ENCODE peak calls at places on chromosomes 11 and 22, in seven cellular contexts. E is WTC11, A is heart right ventricle, S is ascending aorta, K is stomach, J is astrocyte of the spinal cord, L is OCI-LY7. N is an unnamed sample.

GRCh38 chr22:43925433-43926348 is 2.1 kb downstream of the PNPLA3 start:
- DNase-seq in E (peak; percentile 30), A (no peak), S (no peak), K (no peak), J (no peak), L (no peak), N (no peak)

GRCh38 chr11:36469063-36469462 is 41.0 kb downstream of the TRAF6 start:
- DNase-seq in E (peak; percentile 92), A (no peak), S (no peak), K (no peak), J (peak; percentile 44), L (no peak), N (no peak)

GRCh38 chr11:102462610-102463009 is 10.0 kb upstream of the TMEM123 start:
- DNase-seq in E (no peak), A (no peak), S (no peak), K (no peak), J (no peak), L (no peak), N (no peak)

GRCh38 chr22:22710719-22711531 is 66.5 kb downstream of the GGTLC2 start:
- DNase-seq in E (peak; percentile 83), A (peak; percentile 38), S (peak; percentile 65), K (peak; percentile 74), J (no peak), L (peak; percentile 69), N (peak; percentile 85)

GRCh38 chr11:2531277-2531986 is 86.6 kb downstream of the KCNQ1 start:
- DNase-seq in E (peak; percentile 88), A (peak; percentile 74), S (peak; percentile 52), K (peak; percentile 84), J (peak; percentile 41), L (peak; percentile 55), N (peak; percentile 88)

GRCh38 chr22:47878460-47878859 is 1116.0 kb downstream of the TBC1D22A start:
- DNase-seq in E (no peak), A (no peak), S (no peak), K (no peak), J (no peak), L (no peak), N (no peak)

GRCh38 chr22:22682807-22683667 is 38.6 kb downstream of the GGTLC2 start:
- DNase-seq in E (no peak), A (no peak), S (no peak), K (no peak), J (peak; percentile 29), L (no peak), N (no peak)

GRCh38 chr22:49823289-49824045 is 4.2 kb downstream of the BRD1 start:
- DNase-seq in E (no peak), A (no peak), S (no peak), K (no peak), J (no peak), L (no peak), N (no peak)

GRCh38 chr22:43375951-43376455 is 32.8 kb upstream of the SCUBE1 start:
- DNase-seq in E (no peak), A (no peak), S (no peak), K (no peak), J (no peak), L (no peak), N (no peak)

GRCh38 chr11:72521672-72522071 is 87.3 kb upstream of the CLPB start:
- DNase-seq in E (no peak), A (no peak), S (no peak), K (no peak), J (no peak), L (no peak), N (no peak)

GRCh38 chr11:121892131-121892681 is 223.8 kb downstream of the BLID start:
- DNase-seq in E (no peak), A (no peak), S (no peak), K (no peak), J (peak; percentile 86), L (no peak), N (no peak)

GRCh38 chr22:43273902-43274484 is 69.2 kb downstream of the SCUBE1 start:
- DNase-seq in E (peak; percentile 70), A (peak; percentile 39), S (no peak), K (peak; percentile 47), J (peak; percentile 32), L (peak; percentile 55), N (no peak)

GRCh38 chr11:118436639-118437045 is 350 bp downstream of the KMT2A start:
- DNase-seq in E (peak; percentile 23), A (no peak), S (peak; percentile 64), K (no peak), J (no peak), L (peak; percentile 59), N (no peak)

GRCh38 chr11:117557321-117557720 is 229.7 kb downstream of the CEP164 start:
- DNase-seq in E (no peak), A (no peak), S (no peak), K (no peak), J (no peak), L (no peak), N (no peak)

GRCh38 chr11:130523166-130523565 is 74.7 kb downstream of the ADAMTS15 start:
- DNase-seq in E (no peak), A (no peak), S (no peak), K (no peak), J (peak; percentile 15), L (no peak), N (no peak)

GRCh38 chr11:130524132-130524790 is 75.8 kb downstream of the ADAMTS15 start:
- DNase-seq in E (no peak), A (no peak), S (no peak), K (no peak), J (no peak), L (no peak), N (no peak)

GRCh38 chr11:130527648-130528300 is 79.3 kb downstream of the ADAMTS15 start:
- DNase-seq in E (no peak), A (peak; percentile 55), S (peak; percentile 60), K (no peak), J (peak; percentile 46), L (no peak), N (no peak)

GRCh38 chr11:130523609-130524008 is 75.2 kb downstream of the ADAMTS15 start:
- DNase-seq in E (no peak), A (no peak), S (no peak), K (no peak), J (peak; percentile 89), L (no peak), N (no peak)

GRCh38 chr11:130525307-130525706 is 76.9 kb downstream of the ADAMTS15 start:
- DNase-seq in E (no peak), A (no peak), S (no peak), K (no peak), J (no peak), L (no peak), N (no peak)
- TF ChIP-seq CTCF in E (no peak), A (no peak), S (no peak), K (no peak), J (no peak), L (no peak), N (no peak)

GRCh38 chr22:30423296-30423958 is 2.1 kb upstream of the MTFP1 start:
- DNase-seq in E (peak; percentile 76), A (no peak), S (peak; percentile 84), K (no peak), J (no peak), L (peak; percentile 43), N (no peak)
- TF ChIP-seq CTCF in E (no peak), A (no peak), S (no peak), K (no peak), J (no peak), L (peak; percentile 27), N (no peak)

GRCh38 chr22:45019861-45020655 is 10.3 kb upstream of the PHF21B start:
- DNase-seq in E (no peak), A (no peak), S (no peak), K (no peak), J (no peak), L (no peak), N (no peak)
- TF ChIP-seq CTCF in E (no peak), A (no peak), S (no peak), K (no peak), J (no peak), L (no peak), N (no peak)

DNA sequence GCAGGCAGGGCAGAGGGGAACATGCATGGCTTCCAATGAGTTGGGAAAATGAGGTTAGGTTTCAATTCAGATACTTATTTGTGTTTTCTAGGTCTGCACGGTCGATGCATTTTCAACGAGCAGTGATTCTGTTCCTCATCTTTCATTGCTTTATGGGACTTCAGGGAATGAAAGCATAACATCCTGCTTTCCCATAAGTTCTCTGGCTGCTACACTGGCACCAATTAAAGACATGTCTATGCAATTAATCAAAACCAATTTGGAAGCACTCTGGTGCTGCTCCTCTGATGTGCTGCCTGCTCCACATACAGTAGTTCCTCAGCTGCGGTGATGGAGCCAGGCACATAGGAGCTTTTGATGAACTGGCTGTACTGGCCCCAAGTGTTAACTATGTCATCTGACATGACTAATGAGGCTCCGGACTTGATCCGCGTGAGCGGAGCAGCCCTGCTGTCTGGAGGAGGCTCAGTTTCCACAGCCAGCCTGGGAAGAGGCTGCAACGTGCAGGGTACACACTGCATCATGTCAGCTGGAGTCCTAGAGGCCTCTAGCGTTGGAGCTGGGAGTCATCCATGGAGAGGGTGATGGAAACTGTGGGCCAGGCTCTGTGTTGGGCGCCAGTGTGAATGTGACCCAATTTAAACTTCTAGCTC is 29.8 kb downstream of the GVQW3 start:
- DNase-seq in E (no peak), A (no peak), S (no peak), K (no peak), J (no peak), L (no peak), N (no peak)
- TF ChIP-seq CTCF in E (no peak), A (no peak), S (no peak), K (no peak), J (no peak), L (no peak), N (no peak)

DNA sequence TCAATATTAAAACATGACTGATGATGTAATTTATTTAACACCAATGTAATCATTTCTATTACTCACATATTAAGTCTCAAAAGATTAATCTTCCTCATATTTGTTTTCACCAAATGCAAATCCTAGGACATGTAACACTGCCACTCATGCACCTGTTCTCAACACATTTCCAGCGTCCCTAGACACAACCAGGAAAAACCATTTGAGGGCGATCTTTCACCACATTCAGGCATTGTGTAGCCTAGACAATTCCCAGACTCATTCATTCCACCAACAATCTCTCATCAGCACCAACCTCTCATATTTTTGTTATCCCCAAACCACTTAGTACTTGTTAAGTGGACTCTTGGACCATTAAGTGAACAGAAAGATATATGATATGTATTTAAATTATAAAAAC is 66.1 kb downstream of the SLC36A4 start:
- DNase-seq in E (no peak), A (no peak), S (no peak), K (no peak), J (no peak), L (peak; percentile 11), N (no peak)
- TF ChIP-seq CTCF in E (no peak), A (no peak), S (no peak), K (no peak), J (no peak), L (peak; percentile 54), N (no peak)

GRCh38 chr11:27722945-27723344 is 22.7 kb upstream of the BDNF start:
- DNase-seq in E (peak; percentile 45), A (no peak), S (no peak), K (no peak), J (peak; percentile 26), L (no peak), N (no peak)
- TF ChIP-seq CTCF in E (no peak), A (no peak), S (no peak), K (no peak), J (no peak), L (no peak), N (no peak)

N was measured in omental fat pad.